ENCODE peak calls at places on chromosome 21, in four cellular contexts. D is vagina, O is sigmoid colon, X is breast epithelium. A is an unnamed sample. For H3K36me3, the result is how much of the 10 kb centered on the place peaks cover.

GRCh38 chr21:17576080-17576835 is 36.4 kb downstream of the BTG3 start:
- DNase-seq in D (no peak), O (no peak), X (no peak), A (no peak)

GRCh38 chr21:36754241-36754881 is 55.4 kb downstream of the SIM2 start:
- DNase-seq in D (no peak), O (no peak), X (no peak), A (no peak)

GRCh38 chr21:25324666-25325065 is 282.6 kb downstream of the MRPL39 start:
- DNase-seq in D (no peak), O (no peak), X (no peak), A (no peak)

GRCh38 chr21:25562660-25563059 is 44.6 kb downstream of the MRPL39 start:
- DNase-seq in D (no peak), O (no peak), X (no peak), A (no peak)

GRCh38 chr21:27823652-27824201 is 856.8 kb upstream of the ADAMTS5 start:
- DNase-seq in D (no peak), O (no peak), X (no peak), A (no peak)

GRCh38 chr21:23016617-23017016 is 2018.4 kb downstream of the NCAM2 start:
- DNase-seq in D (no peak), O (no peak), X (no peak), A (no peak)

GRCh38 chr21:29633766-29634165 is 306.0 kb downstream of the GRIK1 start:
- DNase-seq in D (no peak), O (no peak), X (no peak), A (no peak)

GRCh38 chr21:43865471-43866181 is 603 bp downstream of the AGPAT3 start:
- DNase-seq in D (no peak), O (peak), X (no peak), A (peak)

GRCh38 chr21:17003221-17003620 is 509.6 kb upstream of the CXADR start:
- DNase-seq in D (no peak), O (no peak), X (no peak), A (no peak)

GRCh38 chr21:18608226-18608625 is 204.6 kb upstream of the TMPRSS15 start:
- DNase-seq in D (no peak), O (no peak), X (no peak), A (no peak)

GRCh38 chr21:46637952-46638746 is 2.7 kb downstream of the PRMT2 start:
- DNase-seq in D (no peak), O (no peak), X (no peak), A (no peak)

GRCh38 chr21:30463713-30464112 is 16.5 kb downstream of the KRTAP19-1 start:
- DNase-seq in D (no peak), O (no peak), X (no peak), A (no peak)

GRCh38 chr21:35677298-35677841 is 383.0 kb downstream of the SETD4 start:
- DNase-seq in D (peak), O (no peak), X (peak), A (no peak)

GRCh38 chr21:34336756-34337391 is 26.9 kb upstream of the KCNE2 start:
- DNase-seq in D (no peak), O (no peak), X (no peak), A (no peak)
- TF ChIP-seq CTCF in D (no peak), O (no peak), X (no peak), A (no peak)

GRCh38 chr21:21165063-21165645 is 166.9 kb downstream of the NCAM2 start:
- DNase-seq in D (no peak), O (no peak), X (no peak), A (no peak)
- H3K36me3 ChIP-seq in D (under half), O (under half), X (under half), A (under half)

GRCh38 chr21:15001773-15002647 is 62.8 kb downstream of the NRIP1 start:
- DNase-seq in D (no peak), O (no peak), X (no peak), A (no peak)

GRCh38 chr21:15003463-15004135 is 61.2 kb downstream of the NRIP1 start:
- DNase-seq in D (no peak), O (no peak), X (no peak), A (no peak)

GRCh38 chr21:15000076-15000475 is 64.7 kb downstream of the NRIP1 start:
- DNase-seq in D (no peak), O (no peak), X (no peak), A (no peak)

GRCh38 chr21:15004721-15005370 is 60.0 kb downstream of the NRIP1 start:
- DNase-seq in D (no peak), O (no peak), X (no peak), A (no peak)

DNA sequence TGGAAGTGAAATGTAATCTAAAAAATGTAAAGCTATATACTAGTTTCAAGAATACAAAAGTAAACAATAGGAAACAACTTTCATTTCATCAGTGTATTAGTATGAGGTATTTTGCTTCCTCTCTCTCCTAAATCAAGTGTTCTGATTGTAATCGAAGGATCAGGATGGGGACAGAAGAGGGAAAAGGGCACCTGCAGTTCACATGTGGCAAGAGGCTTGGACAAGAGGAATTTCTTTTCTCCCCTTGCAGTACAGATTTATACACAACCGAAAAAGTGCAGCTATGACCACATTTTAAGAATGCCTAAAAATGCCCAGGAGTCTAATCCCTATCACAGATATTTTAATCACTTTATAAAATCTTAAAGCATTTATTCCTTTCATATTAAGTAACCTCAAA is 63.7 kb downstream of the NRIP1 start:
- DNase-seq in D (no peak), O (no peak), X (no peak), A (no peak)
- TF ChIP-seq POLR2A in D (no peak), O (no peak), X (no peak), A (no peak)

DNA sequence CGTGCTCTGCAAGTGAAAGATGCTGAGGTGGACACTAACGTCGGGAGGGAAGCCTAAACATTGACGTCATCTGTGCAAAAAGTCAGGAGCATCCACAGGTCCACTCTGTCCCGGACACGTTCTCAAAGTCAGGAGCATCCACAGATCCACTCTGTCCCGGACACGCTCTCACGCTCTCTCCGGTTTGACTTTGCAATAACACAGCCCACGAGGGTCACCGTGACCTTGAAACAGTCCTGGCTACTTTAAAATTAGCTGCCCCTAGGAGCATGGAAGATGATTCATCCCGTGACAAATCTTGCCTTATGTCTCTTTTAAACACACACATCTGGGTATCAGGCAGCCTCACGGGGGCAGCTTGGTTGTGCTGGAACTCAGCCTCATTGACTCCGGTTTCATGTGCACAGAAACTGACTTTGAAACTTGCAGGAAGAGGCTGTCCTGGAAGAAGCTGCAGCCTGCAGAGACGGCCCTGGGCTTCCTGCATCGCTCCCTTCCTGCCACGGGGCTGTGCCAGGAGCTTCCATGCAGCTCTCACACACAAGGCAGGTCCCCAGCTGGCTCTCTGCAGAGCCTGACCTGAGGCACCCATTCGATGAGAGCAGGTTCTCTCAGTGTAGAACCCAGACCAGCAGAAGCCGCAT is 18.1 kb upstream of the COL18A1 start:
- DNase-seq in D (peak), O (peak), X (peak), A (peak)
- TF ChIP-seq CTCF in D (no peak), O (peak), X (no peak), A (peak)

DNA sequence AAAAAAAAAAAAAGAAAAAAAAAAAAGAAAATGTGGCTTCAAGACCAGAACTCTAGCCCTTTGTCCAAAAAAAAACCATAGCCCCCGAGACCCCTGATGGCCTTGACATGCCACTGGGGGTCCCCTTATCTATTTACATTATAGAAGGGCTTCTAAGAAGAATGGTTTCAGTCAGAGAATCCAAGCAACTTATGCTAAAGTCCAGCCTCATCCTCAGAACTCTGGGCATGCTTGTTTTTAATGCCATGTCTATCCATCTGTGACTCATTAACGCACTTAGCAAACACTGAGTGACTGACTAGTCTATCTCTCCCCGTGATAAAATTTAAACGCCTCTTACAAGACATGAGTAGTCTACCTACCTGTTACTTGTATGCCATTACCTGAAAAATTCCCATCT is 29.3 kb downstream of the ERG start:
- DNase-seq in D (no peak), O (no peak), X (no peak), A (no peak)
- H3K36me3 ChIP-seq in D (under half), O (under half), X (under half), A (under half)

GRCh38 chr21:42007541-42007940 is 2.6 kb downstream of the ZBTB21 start:
- DNase-seq in D (peak), O (no peak), X (no peak), A (no peak)

GRCh38 chr21:42006765-42007164 is 3.4 kb downstream of the ZBTB21 start:
- DNase-seq in D (no peak), O (no peak), X (no peak), A (no peak)

GRCh38 chr21:42010507-42011493 is 640 bp upstream of the ZBTB21 start:
- DNase-seq in D (peak), O (no peak), X (peak), A (peak)

GRCh38 chr21:42009831-42010506 is at the start of gene ZBTB21:
- DNase-seq in D (peak), O (peak), X (peak), A (peak)

GRCh38 chr21:42009018-42009830 is 936 bp downstream of the ZBTB21 start:
- DNase-seq in D (peak), O (peak), X (peak), A (peak)
- TF ChIP-seq POLR2A in D (no peak), O (no peak), X (no peak), A (no peak)

DNA sequence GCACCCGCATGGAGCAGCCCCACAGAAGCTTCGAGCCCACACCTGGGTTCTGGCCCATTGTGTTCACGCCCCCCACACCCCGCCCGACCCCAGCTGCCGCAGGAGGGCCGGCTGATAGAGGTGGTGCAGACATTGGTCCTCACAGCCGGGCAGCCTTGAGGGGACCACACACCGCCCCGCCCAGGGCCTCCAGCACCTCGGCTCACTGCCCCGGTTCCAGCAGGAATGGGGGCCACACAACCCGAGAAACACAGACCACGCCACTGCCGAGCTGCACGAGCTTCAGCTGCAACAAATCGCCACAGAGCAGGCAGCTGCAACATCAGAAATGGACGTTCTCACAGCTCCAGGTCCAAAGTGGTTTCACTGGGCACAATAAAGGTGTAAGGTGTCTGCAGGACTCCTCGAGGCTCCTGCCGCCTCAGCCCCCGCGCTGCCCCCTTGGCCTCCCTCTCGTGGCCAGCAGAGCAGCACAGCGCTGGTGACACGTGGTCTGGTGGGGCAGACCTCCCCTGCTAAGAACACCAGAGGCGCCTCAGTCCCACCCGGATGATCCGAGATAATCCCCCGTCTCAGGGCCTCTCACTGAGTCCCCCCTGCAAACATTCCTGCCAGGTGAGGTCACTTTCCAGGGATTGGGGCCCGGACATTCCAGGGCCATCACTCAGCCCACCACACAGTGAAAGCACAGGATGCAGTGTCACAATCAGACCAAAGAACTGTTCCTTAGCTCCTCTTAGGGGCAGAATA is 62.3 kb upstream of the ADARB1 start:
- DNase-seq in D (no peak), O (peak), X (peak), A (peak)
- TF ChIP-seq CTCF in D (no peak), O (no peak), X (no peak), A (no peak)

GRCh38 chr21:32312321-32312720 is 13.7 kb downstream of the MRAP start:
- DNase-seq in D (peak), O (no peak), X (no peak), A (no peak)

GRCh38 chr21:32308696-32309095 is 10.0 kb downstream of the MRAP start:
- DNase-seq in D (peak), O (no peak), X (no peak), A (no peak)

GRCh38 chr21:32309906-32310460 is 11.3 kb downstream of the MRAP start:
- DNase-seq in D (peak), O (no peak), X (no peak), A (no peak)

GRCh38 chr21:32312976-32313375 is 14.3 kb downstream of the MRAP start:
- DNase-seq in D (peak), O (no peak), X (no peak), A (no peak)

DNA sequence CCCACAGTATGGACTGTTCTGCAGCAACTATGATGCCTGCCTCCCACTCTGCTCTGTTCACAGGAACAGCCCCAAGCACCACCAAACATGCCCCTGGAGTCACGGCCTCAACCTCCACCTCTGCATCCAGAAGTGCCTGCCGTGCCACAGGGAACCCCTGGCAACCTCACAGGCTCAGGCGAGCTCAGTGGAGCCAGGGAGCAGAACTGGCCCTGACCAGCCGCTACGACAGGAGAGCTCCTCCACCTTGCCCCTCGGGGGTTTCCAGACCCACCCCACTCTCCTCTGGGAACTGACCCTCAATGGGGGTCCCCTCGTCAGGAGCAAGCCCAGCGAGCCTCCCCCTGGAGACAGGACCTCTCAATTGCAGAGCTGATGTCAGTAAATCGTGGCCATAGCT is 13.0 kb downstream of the MRAP start:
- DNase-seq in D (peak), O (no peak), X (no peak), A (no peak)
- H3K36me3 ChIP-seq in D (under half), O (under half), X (under half), A (under half)